ENCODE peak calls at places on chromosomes 12 and 14, in six cellular contexts. O is pancreas, A is psoas muscle, V is spleen, Q is GM23248, E is uterus. Z is an unnamed sample.

GRCh38 chr14:42140831-42141279 is 534.2 kb downstream of the LRFN5 start:
- DNase-seq in O (no peak), A (no peak), V (no peak), Q (peak; percentile 86), E (no peak), Z (no peak)

GRCh38 chr12:104356231-104357115 is 52.9 kb downstream of the EID3 start:
- DNase-seq in O (no peak), A (no peak), V (no peak), Q (peak; percentile 50), E (no peak), Z (no peak)

GRCh38 chr12:67320614-67321305 is 51.6 kb downstream of the CAND1 start:
- DNase-seq in O (no peak), A (no peak), V (no peak), Q (peak; percentile 10), E (no peak), Z (no peak)

GRCh38 chr12:11753826-11754225 is 104.4 kb downstream of the ETV6 start:
- DNase-seq in O (no peak), A (no peak), V (no peak), Q (no peak), E (no peak), Z (no peak)

GRCh38 chr12:92226036-92226661 is 80.5 kb upstream of the BTG1 start:
- DNase-seq in O (no peak), A (no peak), V (no peak), Q (peak; percentile 9), E (no peak), Z (no peak)

GRCh38 chr14:68634346-68634745 is 158.5 kb downstream of the ZFP36L1 start:
- DNase-seq in O (no peak), A (no peak), V (no peak), Q (no peak), E (no peak), Z (peak; percentile 43)

GRCh38 chr12:47988073-47989022 is 15.9 kb downstream of the COL2A1 start:
- DNase-seq in O (no peak), A (no peak), V (peak; percentile 61), Q (peak; percentile 54), E (no peak), Z (no peak)

GRCh38 chr12:92393504-92393903 is 247.9 kb upstream of the BTG1 start:
- DNase-seq in O (no peak), A (no peak), V (no peak), Q (no peak), E (no peak), Z (no peak)

GRCh38 chr14:103547455-103547940 is 15.0 kb downstream of the BAG5 start:
- DNase-seq in O (peak; percentile 7), A (peak; percentile 10), V (no peak), Q (no peak), E (no peak), Z (no peak)

GRCh38 chr14:57865450-57866198 is at the start of gene SLC35F4:
- DNase-seq in O (peak; percentile 55), A (peak; percentile 13), V (no peak), Q (peak; percentile 51), E (no peak), Z (no peak)

GRCh38 chr12:12327802-12328201 is 22.2 kb downstream of the MANSC1 start:
- DNase-seq in O (no peak), A (no peak), V (no peak), Q (peak; percentile 83), E (peak; percentile 8), Z (no peak)

GRCh38 chr12:91913651-91914050 is 232.0 kb downstream of the BTG1 start:
- DNase-seq in O (no peak), A (no peak), V (no peak), Q (peak; percentile 26), E (no peak), Z (no peak)

GRCh38 chr12:2668816-2669215 is 126.0 kb upstream of the FKBP4 start:
- DNase-seq in O (no peak), A (no peak), V (peak; percentile 41), Q (no peak), E (peak; percentile 9), Z (peak; percentile 61)

GRCh38 chr14:90508536-90509254 is 111.9 kb downstream of the CALM1 start:
- DNase-seq in O (peak; percentile 54), A (no peak), V (no peak), Q (no peak), E (no peak), Z (no peak)

GRCh38 chr12:563250-563781 is 99.9 kb downstream of the NINJ2 start:
- DNase-seq in O (no peak), A (no peak), V (peak; percentile 80), Q (no peak), E (no peak), Z (no peak)

GRCh38 chr12:70644836-70645235 is 7.6 kb upstream of the PTPRB start:
- DNase-seq in O (no peak), A (no peak), V (no peak), Q (no peak), E (no peak), Z (no peak)

GRCh38 chr14:52086755-52087154 is 17.9 kb upstream of the NID2 start:
- DNase-seq in O (no peak), A (no peak), V (no peak), Q (no peak), E (no peak), Z (no peak)

GRCh38 chr12:129161511-129161910 is 308.2 kb downstream of the GLT1D1 start:
- DNase-seq in O (no peak), A (no peak), V (no peak), Q (no peak), E (no peak), Z (no peak)

GRCh38 chr12:29901585-29901984 is 117.8 kb upstream of the TMTC1 start:
- DNase-seq in O (no peak), A (no peak), V (no peak), Q (no peak), E (no peak), Z (no peak)

GRCh38 chr14:104690861-104691455 is 1.5 kb downstream of the INF2 start:
- DNase-seq in O (no peak), A (no peak), V (no peak), Q (no peak), E (no peak), Z (no peak)

GRCh38 chr12:119180380-119181040 is 1.8 kb downstream of the HSPB8 start:
- DNase-seq in O (no peak), A (peak; percentile 74), V (peak; percentile 76), Q (peak; percentile 86), E (peak; percentile 47), Z (no peak)

GRCh38 chr12:109738209-109738608 is 24.6 kb downstream of the FAM222A start:
- DNase-seq in O (peak; percentile 23), A (peak; percentile 4), V (peak; percentile 46), Q (no peak), E (no peak), Z (no peak)

GRCh38 chr12:9736931-9737705 is 4.2 kb upstream of the CLECL1 start:
- DNase-seq in O (no peak), A (no peak), V (no peak), Q (no peak), E (no peak), Z (no peak)

GRCh38 chr12:108724054-108724889 is 7.0 kb downstream of the CORO1C start:
- DNase-seq in O (no peak), A (no peak), V (no peak), Q (peak; percentile 68), E (no peak), Z (no peak)
- H3K27ac ChIP-seq in O (no peak overlapping the region), A (peak overlapping the region; percentile 84), V (peak overlapping the region; percentile 73), Q (peak overlapping the region; percentile 90), E (peak overlapping the region; percentile 72), Z (peak overlapping the region; percentile 17)

GRCh38 chr12:68641138-68641537 is 30.4 kb downstream of the RAP1B start:
- DNase-seq in O (no peak), A (no peak), V (no peak), Q (no peak), E (no peak), Z (no peak)
- H3K4me3 ChIP-seq in O (no peak overlapping the region), A (no peak overlapping the region), V (no peak overlapping the region), Q (no peak overlapping the region), E (no peak overlapping the region), Z (no peak overlapping the region)

DNA sequence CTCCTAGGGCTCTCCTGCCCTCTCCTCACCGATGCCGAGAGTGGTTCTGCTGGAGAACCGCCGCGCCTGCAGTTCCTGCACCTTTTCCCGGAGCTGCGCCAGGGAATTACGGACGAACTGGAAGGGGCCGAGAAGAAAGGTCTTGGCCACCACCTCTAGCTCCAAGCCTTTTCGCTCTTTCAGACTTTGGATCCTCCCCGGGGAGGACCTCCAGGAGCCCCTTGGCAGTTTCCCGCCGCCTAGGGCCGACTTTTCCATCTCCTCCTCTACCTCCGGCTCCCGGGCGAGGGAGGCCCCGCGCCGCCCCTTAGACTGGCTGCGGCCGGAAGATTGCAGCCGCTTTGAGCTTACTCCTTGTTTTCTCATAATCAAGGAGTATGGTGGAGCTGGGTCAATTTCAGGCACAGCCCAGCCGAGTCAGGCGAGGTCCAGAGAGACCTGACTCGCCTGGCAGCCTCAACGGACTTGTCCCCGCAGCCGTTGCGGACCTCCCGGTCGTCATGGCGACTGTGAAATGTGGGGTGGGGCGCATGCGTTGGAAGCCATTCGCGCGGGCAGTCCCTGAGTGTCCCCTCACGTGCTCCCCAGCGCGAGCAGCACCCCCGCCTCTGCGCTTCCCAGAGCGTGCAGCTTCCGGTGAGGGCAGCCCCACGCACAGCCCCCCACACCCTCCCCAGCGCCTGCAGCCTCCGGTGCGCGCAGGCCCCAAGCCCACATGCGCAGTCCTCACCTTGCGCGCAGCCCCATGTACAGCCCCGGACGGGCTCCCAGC is at the start of gene DPY19L2:
- DNase-seq in O (peak; percentile 68), A (peak; percentile 54), V (peak; percentile 83), Q (peak; percentile 42), E (peak; percentile 76), Z (peak; percentile 84)
- H3K27ac ChIP-seq in O (peak within 1 kb of the TSS; percentile 54), A (peak within 1 kb of the TSS; percentile 10), V (peak within 1 kb of the TSS; percentile 46), Q (no peak within 1 kb of the TSS), E (peak within 1 kb of the TSS; percentile 84), Z (peak within 1 kb of the TSS; percentile 77)

GRCh38 chr12:124295431-124296058 is 652 bp downstream of the RFLNA start:
- DNase-seq in O (no peak), A (no peak), V (peak; percentile 55), Q (no peak), E (no peak), Z (no peak)
- H3K4me3 ChIP-seq in O (no peak overlapping the region), A (peak overlapping the region; percentile 61), V (no peak overlapping the region), Q (peak overlapping the region; percentile 59), E (peak overlapping the region; percentile 32), Z (peak overlapping the region; percentile 71)

GRCh38 chr14:35342160-35343010 is 50.2 kb downstream of the PSMA6 start:
- DNase-seq in O (peak; percentile 61), A (peak; percentile 77), V (no peak), Q (peak; percentile 84), E (no peak), Z (peak; percentile 96)
- H3K27ac ChIP-seq in O (peak overlapping the region; percentile 92), A (peak overlapping the region; percentile 93), V (peak overlapping the region; percentile 81), Q (peak overlapping the region; percentile 73), E (peak overlapping the region; percentile 95), Z (peak overlapping the region; percentile 93)

DNA sequence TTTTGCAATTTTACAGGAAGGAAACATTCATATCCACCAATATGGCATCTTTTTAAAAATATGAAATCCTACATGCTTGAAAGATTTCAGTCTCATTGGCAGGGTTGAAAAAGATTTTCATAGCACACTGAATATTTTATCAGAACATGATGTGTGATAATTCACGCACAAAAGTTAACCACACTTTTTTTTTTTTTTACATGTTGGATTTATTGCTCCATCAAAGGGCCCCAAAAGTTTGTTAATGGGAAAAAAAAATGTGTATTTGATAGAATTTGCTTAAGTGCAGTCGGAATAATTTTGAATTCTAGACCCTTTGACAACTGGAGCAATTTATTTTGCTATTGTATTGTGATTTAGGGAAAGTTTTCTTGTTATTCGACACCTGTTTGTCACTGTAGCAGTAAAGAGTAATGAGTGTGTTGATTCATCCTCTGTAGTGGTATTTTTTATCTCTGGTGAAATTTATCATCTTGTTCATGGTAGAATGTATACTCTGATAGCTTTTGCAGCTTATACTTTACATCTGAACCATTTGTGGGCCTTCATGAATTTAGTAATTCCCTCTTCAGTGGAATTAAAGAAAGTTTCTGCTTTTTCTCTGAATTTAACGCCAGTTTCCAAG is 1.1 kb downstream of the EML1 start:
- DNase-seq in O (no peak), A (no peak), V (no peak), Q (peak; percentile 31), E (no peak), Z (no peak)
- H3K4me3 ChIP-seq in O (no peak overlapping the region), A (peak overlapping the region; percentile 69), V (peak overlapping the region; percentile 50), Q (peak overlapping the region; percentile 84), E (peak overlapping the region; percentile 48), Z (peak overlapping the region; percentile 82)

Z was measured in coronary artery.